ENCODE peak calls at places on chromosomes 12 and 14, in four cellular contexts. One of them, this sample, is unnamed.

GRCh38 chr12:11650697-11651281 is 1.3 kb downstream of the ETV6 start:
- DNase-seq in K562: no peak
- DNase-seq in HCT116: no peak
- DNase-seq in H1: no peak
- DNase-seq in this sample: peak; percentile 31

GRCh38 chr12:98406378-98406777 is 109.0 kb upstream of the TMPO start:
- DNase-seq in HCT116: no peak
- DNase-seq in H1: no peak
- DNase-seq in K562: no peak
- DNase-seq in this sample: no peak

GRCh38 chr14:51308872-51309271 is 68.8 kb downstream of the TMX1 start:
- DNase-seq in H1: no peak
- DNase-seq in K562: no peak
- DNase-seq in HCT116: no peak
- DNase-seq in this sample: no peak

GRCh38 chr12:288687-289086 is 26.1 kb upstream of the SLC6A13 start:
- DNase-seq in HCT116: no peak
- DNase-seq in H1: no peak
- DNase-seq in K562: no peak
- DNase-seq in this sample: no peak

GRCh38 chr14:59271734-59272133 is 83.3 kb downstream of the DAAM1 start:
- DNase-seq in H1: no peak
- DNase-seq in K562: no peak
- DNase-seq in HCT116: no peak
- DNase-seq in this sample: no peak

GRCh38 chr14:68249534-68250517 is 430.2 kb downstream of the RAD51B start:
- DNase-seq in H1: no peak
- DNase-seq in HCT116: peak; percentile 74
- DNase-seq in K562: no peak
- DNase-seq in this sample: no peak

GRCh38 chr12:27081668-27082091 is 698 bp downstream of the C12orf71 start:
- DNase-seq in HCT116: no peak
- DNase-seq in H1: peak; percentile 5
- DNase-seq in K562: peak; percentile 20
- DNase-seq in this sample: peak; percentile 10

GRCh38 chr14:38143651-38144505 is 63.8 kb upstream of the SSTR1 start:
- DNase-seq in K562: no peak
- DNase-seq in H1: no peak
- DNase-seq in HCT116: no peak
- DNase-seq in this sample: no peak

GRCh38 chr12:116595186-116595585 is 36.0 kb downstream of the MAP1LC3B2 start:
- DNase-seq in H1: no peak
- DNase-seq in HCT116: no peak
- DNase-seq in K562: no peak
- DNase-seq in this sample: no peak

GRCh38 chr12:117502233-117502632 is 140.8 kb upstream of the NOS1 start:
- DNase-seq in HCT116: no peak
- DNase-seq in K562: no peak
- DNase-seq in H1: no peak
- DNase-seq in this sample: no peak

DNA sequence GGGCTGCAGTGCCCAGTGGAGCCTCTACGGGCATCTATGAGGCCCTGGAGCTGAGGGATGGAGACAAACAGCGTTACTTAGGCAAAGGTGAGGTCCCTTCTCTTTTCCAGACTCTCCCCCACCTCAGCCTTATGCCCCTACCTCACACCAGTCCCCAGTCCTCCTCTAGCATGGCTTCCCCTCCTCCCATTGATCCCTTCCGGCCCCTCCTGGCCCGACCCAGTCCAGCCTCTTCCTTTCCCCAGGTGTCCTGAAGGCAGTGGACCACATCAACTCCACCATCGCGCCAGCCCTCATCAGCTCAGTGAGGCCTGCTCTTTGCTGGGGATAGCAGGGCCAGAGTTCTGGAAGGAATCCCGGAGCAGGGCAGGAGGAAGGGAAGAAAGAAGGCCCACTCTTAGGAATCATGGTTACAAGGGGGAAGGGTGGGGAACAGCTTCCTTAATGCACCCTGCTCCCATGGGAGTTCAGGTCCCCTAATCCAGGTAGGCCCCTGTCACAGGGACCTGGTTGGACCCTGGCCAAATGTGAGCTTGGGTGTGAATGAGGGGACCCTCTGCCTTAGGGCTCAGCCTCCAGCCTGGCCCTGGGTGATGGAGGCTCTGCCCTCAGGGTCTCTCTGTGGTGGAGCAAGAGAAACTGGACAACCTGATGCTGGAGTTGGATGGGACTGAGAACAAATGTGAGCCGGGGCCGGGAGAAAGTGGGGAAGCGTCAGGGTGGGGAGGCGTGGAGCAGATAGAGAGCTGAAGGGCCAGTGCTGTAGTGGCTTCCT is 2.2 kb downstream of the ENO2 start:
- DNase-seq in K562: no peak
- DNase-seq in HCT116: no peak
- DNase-seq in H1: no peak
- DNase-seq in this sample: no peak
- TF ChIP-seq FOSL1 in K562: no peak
- TF ChIP-seq FOSL1 in HCT116: no peak
- TF ChIP-seq FOSL1 in H1: no peak
- TF ChIP-seq FOSL1 in this sample: no peak

GRCh38 chr14:22641851-22642250 is 2.3 kb downstream of the OR6J1 start:
- DNase-seq in H1: no peak
- DNase-seq in K562: no peak
- DNase-seq in HCT116: no peak
- DNase-seq in this sample: no peak
- TF ChIP-seq FOSL1 in H1: no peak
- TF ChIP-seq FOSL1 in K562: no peak
- TF ChIP-seq FOSL1 in HCT116: no peak
- TF ChIP-seq FOSL1 in this sample: no peak

GRCh38 chr12:79414252-79414651 is 276.5 kb downstream of the PAWR start:
- DNase-seq in K562: no peak
- DNase-seq in H1: no peak
- DNase-seq in HCT116: no peak
- DNase-seq in this sample: no peak
- TF ChIP-seq FOSL1 in K562: no peak
- TF ChIP-seq FOSL1 in H1: no peak
- TF ChIP-seq FOSL1 in HCT116: no peak
- TF ChIP-seq FOSL1 in this sample: no peak

DNA sequence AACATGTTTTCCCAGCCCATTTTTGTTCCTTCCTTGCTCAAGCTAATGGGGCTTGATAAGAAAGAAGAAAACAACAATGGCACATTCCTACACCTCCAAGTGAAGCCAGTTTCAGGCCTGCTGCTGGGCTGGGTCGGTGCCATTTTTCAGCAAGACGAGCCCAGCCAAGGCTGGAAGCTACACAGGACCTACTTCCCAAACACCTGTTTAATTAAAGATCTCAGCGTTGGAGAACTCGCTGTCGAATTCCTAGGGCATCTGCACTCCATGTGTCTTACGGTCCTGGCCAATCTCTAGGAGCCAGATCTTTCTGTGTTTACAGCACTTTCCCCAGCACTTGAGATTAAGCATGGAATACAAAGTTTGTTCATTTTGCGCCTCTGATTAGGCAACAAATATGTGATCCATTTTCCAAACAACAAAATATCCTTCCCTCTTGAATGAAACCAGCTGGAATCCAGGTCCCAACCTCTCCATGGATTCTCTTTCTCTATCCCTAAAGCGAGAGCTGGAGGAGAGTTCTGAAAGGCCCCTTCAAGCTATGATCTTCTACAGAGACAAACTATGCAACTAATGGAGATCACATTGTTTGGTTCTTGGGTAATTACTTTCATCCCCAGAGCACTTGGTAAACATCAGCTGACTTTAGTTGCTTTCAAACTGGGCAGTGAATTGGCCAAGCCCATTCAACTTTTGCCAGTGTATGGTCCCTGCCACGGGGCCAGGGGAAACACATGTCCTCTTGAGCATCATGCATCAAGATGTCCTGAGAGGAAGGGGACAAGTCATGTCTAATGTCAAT is 34.3 kb upstream of the TC2N start:
- DNase-seq in K562: no peak
- DNase-seq in HCT116: no peak
- DNase-seq in H1: no peak
- DNase-seq in this sample: no peak
- TF ChIP-seq FOSL1 in K562: no peak
- TF ChIP-seq FOSL1 in HCT116: no peak
- TF ChIP-seq FOSL1 in H1: no peak
- TF ChIP-seq FOSL1 in this sample: no peak

DNA sequence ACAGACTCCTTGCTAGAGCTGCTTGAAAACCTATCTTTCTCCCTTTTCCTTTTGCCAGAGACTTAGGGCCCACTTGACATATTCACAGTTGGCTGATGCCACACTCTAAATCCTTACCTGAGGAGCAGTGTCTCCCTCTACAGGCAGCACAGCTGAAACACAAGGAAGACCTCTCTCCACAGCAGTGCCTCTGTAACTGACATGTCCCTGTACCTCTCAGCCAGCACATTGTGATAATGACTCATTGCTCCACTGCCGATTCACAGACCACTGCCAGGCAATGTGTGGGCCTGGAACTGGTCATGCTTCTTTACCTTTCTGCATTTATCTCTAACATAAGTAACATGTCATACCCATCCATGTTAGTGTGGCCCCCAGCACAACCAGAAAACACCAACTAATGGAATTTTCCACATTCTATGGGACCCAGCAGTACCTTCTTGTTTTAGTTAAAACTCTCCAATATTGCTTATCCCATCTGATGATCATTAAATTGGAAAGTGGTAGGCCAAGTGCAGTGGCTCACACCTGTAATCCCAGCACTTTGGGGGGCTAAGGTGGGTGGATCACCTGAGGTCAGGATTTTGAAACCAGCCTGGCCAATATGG is 56.5 kb downstream of the GTF2A1 start:
- DNase-seq in H1: peak; percentile 63
- DNase-seq in HCT116: peak; percentile 83
- DNase-seq in K562: peak; percentile 63
- DNase-seq in this sample: peak; percentile 78
- TF ChIP-seq FOSL1 in H1: no peak
- TF ChIP-seq FOSL1 in HCT116: peak; percentile 32
- TF ChIP-seq FOSL1 in K562: peak; percentile 77
- TF ChIP-seq FOSL1 in this sample: peak; percentile 20

DNA sequence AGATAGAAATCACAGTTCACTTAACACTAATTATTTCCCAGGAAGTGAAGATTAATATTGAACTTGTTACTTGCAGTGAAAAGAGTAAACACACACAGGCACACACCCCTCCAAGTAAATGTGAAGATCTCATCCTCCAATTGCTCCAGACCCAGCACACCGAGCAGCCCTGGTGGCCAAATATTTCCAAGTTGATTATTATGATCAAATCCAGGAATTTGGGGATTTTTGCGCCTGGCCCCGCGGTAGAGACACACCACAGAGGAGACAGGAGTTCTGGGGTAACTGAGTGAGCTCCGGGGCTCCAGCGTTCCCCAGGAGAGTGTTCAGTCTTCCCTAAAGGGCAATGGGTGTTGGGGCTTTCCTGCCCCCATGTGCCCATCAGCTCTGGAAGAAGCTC is 431.5 kb downstream of the BCL11B start:
- DNase-seq in K562: no peak
- DNase-seq in H1: no peak
- DNase-seq in HCT116: no peak
- DNase-seq in this sample: no peak
- TF ChIP-seq FOSL1 in K562: no peak
- TF ChIP-seq FOSL1 in H1: no peak
- TF ChIP-seq FOSL1 in HCT116: no peak
- TF ChIP-seq FOSL1 in this sample: no peak

DNA sequence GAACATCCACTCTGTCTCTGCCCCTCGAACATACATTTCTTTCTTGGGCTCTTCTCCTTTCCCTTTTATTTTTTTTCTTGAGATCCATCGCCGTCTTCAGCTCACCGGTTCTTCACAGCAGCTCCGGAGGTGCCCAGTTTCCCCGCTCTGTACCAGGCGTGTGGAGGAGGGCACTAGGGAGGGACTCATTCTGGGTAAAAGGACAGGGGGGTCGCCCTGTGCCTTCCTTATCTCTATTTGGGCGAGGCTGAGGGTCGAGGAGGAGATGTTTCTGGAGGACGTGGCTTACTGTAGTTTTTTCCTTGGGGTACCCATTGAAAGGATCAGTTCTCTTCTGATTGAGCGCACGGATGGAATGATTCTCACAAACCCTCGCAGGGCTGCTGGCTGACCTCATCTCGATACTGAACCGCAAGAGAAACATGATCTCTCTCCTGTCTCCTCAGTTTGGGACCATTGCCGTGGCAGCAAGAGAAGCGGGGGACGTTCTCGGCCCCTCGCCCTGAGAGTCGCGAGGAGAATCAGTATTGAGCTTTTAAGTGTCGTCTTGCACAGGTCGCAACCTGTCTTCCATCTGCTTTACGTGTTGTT is 386 bp downstream of the LIN52 start:
- DNase-seq in H1: peak; percentile 1
- DNase-seq in K562: peak; percentile 13
- DNase-seq in HCT116: no peak
- DNase-seq in this sample: peak; percentile 10
- TF ChIP-seq FOSL1 in H1: no peak
- TF ChIP-seq FOSL1 in K562: no peak
- TF ChIP-seq FOSL1 in HCT116: no peak
- TF ChIP-seq FOSL1 in this sample: no peak

GRCh38 chr14:75433631-75434556 is 6.1 kb downstream of the JDP2 start:
- DNase-seq in K562: no peak
- DNase-seq in H1: no peak
- DNase-seq in HCT116: no peak
- DNase-seq in this sample: no peak
- TF ChIP-seq FOSL1 in K562: no peak
- TF ChIP-seq FOSL1 in H1: no peak
- TF ChIP-seq FOSL1 in HCT116: no peak
- TF ChIP-seq FOSL1 in this sample: no peak

GRCh38 chr12:125181107-125181506 is 115.9 kb downstream of the AACS start:
- DNase-seq in K562: no peak
- DNase-seq in HCT116: no peak
- DNase-seq in H1: no peak
- DNase-seq in this sample: no peak

GRCh38 chr12:125185740-125186470 is 120.7 kb downstream of the AACS start:
- DNase-seq in HCT116: peak; percentile 49
- DNase-seq in K562: peak; percentile 86
- DNase-seq in H1: no peak
- DNase-seq in this sample: peak; percentile 53

GRCh38 chr12:125185311-125185739 is 120.1 kb downstream of the AACS start:
- DNase-seq in K562: no peak
- DNase-seq in HCT116: no peak
- DNase-seq in H1: no peak
- DNase-seq in this sample: no peak

GRCh38 chr12:125184213-125184952 is 119.1 kb downstream of the AACS start:
- DNase-seq in H1: no peak
- DNase-seq in HCT116: no peak
- DNase-seq in K562: no peak
- DNase-seq in this sample: no peak

GRCh38 chr12:125183187-125184067 is 118.2 kb downstream of the AACS start:
- DNase-seq in HCT116: peak; percentile 45
- DNase-seq in H1: no peak
- DNase-seq in K562: peak; percentile 89
- DNase-seq in this sample: peak; percentile 39
- TF ChIP-seq FOSL1 in HCT116: no peak
- TF ChIP-seq FOSL1 in H1: no peak
- TF ChIP-seq FOSL1 in K562: no peak
- TF ChIP-seq FOSL1 in this sample: no peak